ENCODE peak calls at places on chromosomes 12 and 14, in four cellular contexts. V, E, K and M are unnamed samples.

GRCh38 chr14:77582511-77582910 is 33.9 kb downstream of the SPTLC2 start:
- DNase-seq in V (no peak), E (no peak), K (no peak), M (no peak)

GRCh38 chr12:106601031-106601430 is 18.2 kb downstream of the RFX4 start:
- DNase-seq in V (no peak), E (no peak), K (peak), M (no peak)

GRCh38 chr14:88831285-88831684 is 6.8 kb downstream of the TTC8 start:
- DNase-seq in V (no peak), E (no peak), K (no peak), M (peak)

GRCh38 chr12:21656931-21657335 is 709 bp downstream of the LDHB start:
- DNase-seq in V (no peak), E (peak), K (peak), M (peak)

GRCh38 chr12:53961025-53961761 is 6.5 kb downstream of the HOXC12 start:
- DNase-seq in V (no peak), E (no peak), K (no peak), M (no peak)

GRCh38 chr12:79324571-79324970 is 366.2 kb downstream of the PAWR start:
- DNase-seq in V (no peak), E (no peak), K (no peak), M (no peak)

GRCh38 chr12:93682846-93683261 is 5.7 kb downstream of the CRADD start:
- DNase-seq in V (no peak), E (no peak), K (no peak), M (no peak)

GRCh38 chr12:115752913-115753726 is 524.4 kb downstream of the MED13L start:
- DNase-seq in V (peak), E (peak), K (peak), M (peak)

GRCh38 chr12:95625012-95625411 is 73.7 kb upstream of the USP44 start:
- DNase-seq in V (no peak), E (no peak), K (no peak), M (no peak)

GRCh38 chr12:95622879-95623278 is 71.6 kb upstream of the USP44 start:
- DNase-seq in V (no peak), E (no peak), K (no peak), M (no peak)

GRCh38 chr12:95621725-95622124 is 70.4 kb upstream of the USP44 start:
- DNase-seq in V (no peak), E (no peak), K (no peak), M (no peak)

GRCh38 chr12:95624544-95624943 is 73.3 kb upstream of the USP44 start:
- DNase-seq in V (no peak), E (no peak), K (no peak), M (no peak)

DNA sequence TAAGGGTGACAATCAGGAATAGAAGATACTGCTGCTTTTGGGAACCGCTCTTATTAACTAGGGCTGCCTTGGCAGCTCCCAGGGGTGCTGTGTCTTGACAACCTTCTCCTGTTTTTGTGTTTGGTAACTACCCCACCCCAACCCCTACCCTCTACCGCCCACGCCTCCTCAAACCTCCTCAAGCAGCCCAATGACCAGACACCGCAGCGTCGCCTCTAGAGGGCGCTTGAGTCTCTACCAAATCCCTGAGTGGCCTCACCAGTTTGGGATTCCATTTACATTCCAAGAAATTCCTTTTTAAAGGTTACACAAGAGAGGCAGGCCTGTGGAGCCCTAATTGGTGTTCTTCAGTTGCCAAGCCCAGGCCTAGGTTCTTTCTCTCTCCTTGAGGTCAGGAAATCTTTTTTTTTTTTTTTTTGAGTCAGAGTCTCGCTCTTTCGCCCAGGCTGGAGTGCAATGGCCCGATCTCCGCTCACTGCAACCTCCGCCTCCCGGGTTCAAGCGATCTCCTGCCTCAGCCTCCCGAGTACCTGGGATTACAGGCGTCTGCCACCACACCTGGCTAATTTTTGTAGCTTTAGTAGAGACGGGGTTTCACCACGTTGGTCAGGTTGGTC is 72.4 kb upstream of the USP44 start:
- DNase-seq in V (peak), E (peak), K (peak), M (peak)
- TF ChIP-seq POLR2AphosphoS5 in V (peak), E (no peak), K (no peak), M (peak)

GRCh38 chr12:30754750-30755394 is at the start of gene CAPRIN2:
- DNase-seq in V (peak), E (peak), K (peak), M (peak)

GRCh38 chr12:30752255-30752654 is 2.5 kb downstream of the CAPRIN2 start:
- DNase-seq in V (no peak), E (no peak), K (no peak), M (no peak)

GRCh38 chr12:30754383-30754749 is 385 bp downstream of the CAPRIN2 start:
- DNase-seq in V (no peak), E (no peak), K (no peak), M (no peak)

GRCh38 chr12:30753761-30754382 is 879 bp downstream of the CAPRIN2 start:
- DNase-seq in V (no peak), E (no peak), K (no peak), M (no peak)

DNA sequence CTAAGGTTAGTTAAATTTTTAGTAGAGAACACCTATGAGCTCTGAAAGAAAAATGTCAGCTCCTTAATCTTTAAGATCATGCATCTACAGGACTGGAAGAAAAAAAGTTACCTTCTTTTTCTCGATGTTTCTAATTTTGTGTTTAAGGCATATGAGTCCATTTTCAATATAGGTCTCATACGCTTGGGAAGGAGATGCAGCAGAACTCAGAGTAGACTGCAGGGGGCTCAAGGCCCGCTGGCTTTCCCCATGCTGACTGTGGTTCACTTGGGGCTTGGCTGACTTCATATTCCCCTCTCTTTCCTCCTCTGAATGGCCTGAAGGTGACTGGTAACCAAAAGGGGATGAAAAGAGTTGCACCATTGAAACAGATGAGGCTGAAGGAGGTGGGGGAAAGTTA is 1.5 kb downstream of the CAPRIN2 start:
- DNase-seq in V (no peak), E (no peak), K (peak), M (no peak)
- TF ChIP-seq CTCF in V (no peak), E (no peak), K (peak), M (no peak)

DNA sequence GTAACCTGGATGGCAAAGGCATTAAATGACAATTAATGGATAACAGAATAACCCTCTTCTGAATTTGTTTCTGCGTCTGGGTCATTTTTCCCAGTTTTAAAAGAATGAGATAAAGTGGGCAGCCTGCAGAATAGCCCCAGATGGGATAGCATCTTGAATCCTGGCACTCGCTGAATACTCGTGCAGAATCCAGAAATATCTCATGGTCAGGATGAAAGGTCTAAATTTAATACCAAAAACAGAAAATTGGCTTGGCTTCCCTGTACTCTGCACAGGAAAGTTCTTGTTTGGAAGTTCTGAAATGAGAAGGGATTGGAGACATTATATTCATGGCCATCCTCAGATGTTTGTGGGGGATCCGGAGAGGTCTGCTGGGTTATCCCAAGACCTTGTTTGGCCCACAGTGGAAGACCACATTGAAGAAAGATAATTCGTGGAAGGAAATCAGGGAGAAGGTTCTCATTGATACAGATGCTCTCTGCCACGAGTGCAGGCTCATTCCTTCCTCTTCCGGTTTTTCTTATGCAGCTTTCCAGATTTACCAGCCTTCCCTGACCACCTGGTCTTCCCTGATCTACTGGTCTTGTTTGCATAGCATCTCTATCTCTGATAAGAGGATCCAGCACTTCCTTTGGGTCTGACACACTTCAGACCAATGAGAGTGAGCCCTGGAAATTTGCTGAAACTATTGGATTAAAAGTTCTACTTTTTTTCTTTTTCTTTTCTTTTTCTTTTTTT is 6.0 kb upstream of the IFT81 start:
- DNase-seq in V (no peak), E (no peak), K (peak), M (peak)
- TF ChIP-seq POLR2AphosphoS5 in V (no peak), E (no peak), K (no peak), M (peak)

DNA sequence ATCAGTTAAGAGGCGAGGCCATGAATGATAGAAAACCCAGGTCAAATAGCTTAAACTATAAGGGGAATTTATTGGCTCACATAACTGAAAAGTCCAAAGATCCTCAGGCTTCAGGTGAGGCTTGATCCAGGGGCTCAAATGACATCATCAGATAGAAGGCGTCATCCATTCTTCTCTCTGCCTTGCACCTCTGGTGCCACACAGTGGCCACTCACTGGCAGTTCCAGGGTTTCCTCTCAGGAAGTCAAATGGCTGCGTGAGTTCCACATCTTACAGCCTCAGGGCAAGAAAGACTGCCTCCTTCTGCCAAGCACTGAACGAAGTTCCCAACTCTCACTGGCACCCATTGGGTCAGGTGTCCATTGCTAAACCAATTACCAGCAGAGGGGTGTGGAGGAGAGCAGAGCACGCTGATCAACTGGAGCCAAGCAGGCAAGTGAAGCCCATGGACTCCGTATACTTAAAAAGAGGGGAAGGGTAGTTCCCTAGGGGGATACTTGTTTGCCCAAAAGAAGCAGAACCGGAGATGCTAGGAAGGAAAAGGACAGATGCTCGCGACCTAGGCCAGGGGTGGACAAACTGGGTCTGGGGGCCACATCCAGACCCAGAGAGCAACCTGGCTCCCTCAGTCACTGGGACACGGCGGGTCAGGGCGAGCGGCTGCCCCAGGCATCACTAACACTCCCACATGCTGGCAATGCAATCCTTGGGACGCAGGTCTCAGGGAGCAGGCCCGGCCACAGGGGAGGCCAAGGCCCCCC is 69.3 kb downstream of the SERPINA3 start:
- DNase-seq in V (no peak), E (peak), K (peak), M (peak)
- TF ChIP-seq CTCF in V (peak), E (peak), K (peak), M (no peak)

DNA sequence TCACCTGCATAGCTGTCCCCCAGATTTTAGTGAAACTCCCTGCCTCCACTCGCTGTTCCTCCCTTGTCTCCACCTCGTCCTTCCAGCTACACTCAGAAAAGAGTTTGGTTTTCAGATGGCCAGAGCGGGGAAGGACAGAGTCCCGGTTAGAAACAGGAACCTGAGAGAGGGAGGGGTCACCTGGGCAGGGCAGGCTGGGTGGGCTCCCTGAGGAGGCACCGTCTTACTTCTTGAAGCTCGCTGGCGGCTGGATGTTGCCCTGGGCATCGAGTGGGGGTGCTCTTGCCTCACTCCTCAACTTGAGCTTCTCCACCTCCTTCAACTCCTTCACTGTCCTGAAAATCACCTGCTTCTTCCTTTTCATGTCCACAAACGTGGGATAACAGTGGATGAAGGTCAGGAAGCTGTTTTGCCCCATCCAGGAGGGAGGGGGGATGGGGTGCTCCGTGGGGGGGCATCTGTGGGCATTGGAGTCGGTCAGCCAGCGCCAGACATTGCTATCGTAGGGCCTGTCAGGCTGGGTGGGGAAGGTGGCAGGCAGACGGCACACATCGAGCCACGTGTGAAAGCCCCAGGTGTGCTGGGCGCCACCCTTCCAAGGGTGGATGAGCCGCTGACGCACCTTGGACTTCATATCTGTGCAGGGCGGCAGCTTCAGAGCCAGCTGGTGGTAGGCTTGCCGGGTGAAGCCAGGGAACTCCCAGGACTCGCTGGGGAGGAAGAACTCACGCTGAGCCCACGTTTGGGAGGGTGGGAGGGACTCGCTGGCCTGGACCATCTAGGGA is 2.0 kb downstream of the TEX52 start:
- DNase-seq in V (no peak), E (no peak), K (no peak), M (no peak)
- TF ChIP-seq POLR2AphosphoS5 in V (no peak), E (no peak), K (no peak), M (no peak)

GRCh38 chr12:45257185-45257585 is 41.3 kb downstream of the ANO6 start:
- DNase-seq in V (no peak), E (peak), K (no peak), M (no peak)
- TF ChIP-seq CTCF in V (no peak), E (no peak), K (no peak), M (no peak)

GRCh38 chr12:132641811-132642650 is 23.5 kb downstream of the P2RX2 start:
- DNase-seq in V (no peak), E (no peak), K (no peak), M (no peak)

GRCh38 chr12:132637811-132638210 is 19.2 kb downstream of the P2RX2 start:
- DNase-seq in V (no peak), E (no peak), K (no peak), M (no peak)

GRCh38 chr12:132640936-132641335 is 22.4 kb downstream of the P2RX2 start:
- DNase-seq in V (no peak), E (no peak), K (no peak), M (no peak)

GRCh38 chr12:132639996-132640520 is 21.5 kb downstream of the P2RX2 start:
- DNase-seq in V (no peak), E (no peak), K (no peak), M (no peak)

GRCh38 chr12:132638541-132639408 is 20.2 kb downstream of the P2RX2 start:
- DNase-seq in V (no peak), E (no peak), K (no peak), M (no peak)
- TF ChIP-seq POLR2AphosphoS5 in V (no peak), E (no peak), K (no peak), M (no peak)

GRCh38 chr12:127292736-127293135 is 974.2 kb upstream of the TMEM132C start:
- DNase-seq in V (no peak), E (no peak), K (no peak), M (no peak)

GRCh38 chr12:127296591-127296990 is 970.4 kb upstream of the TMEM132C start:
- DNase-seq in V (no peak), E (no peak), K (no peak), M (no peak)

GRCh38 chr12:127295630-127296029 is 971.3 kb upstream of the TMEM132C start:
- DNase-seq in V (no peak), E (no peak), K (no peak), M (no peak)

GRCh38 chr12:127294651-127295205 is 972.2 kb upstream of the TMEM132C start:
- DNase-seq in V (no peak), E (no peak), K (no peak), M (no peak)

GRCh38 chr12:127293507-127294310 is 973.3 kb upstream of the TMEM132C start:
- DNase-seq in V (no peak), E (peak), K (peak), M (peak)
- TF ChIP-seq CTCF in V (peak), E (peak), K (peak), M (peak)

GRCh38 chr12:55845349-55845748 is 2.6 kb upstream of the MMP19 start:
- DNase-seq in V (no peak), E (no peak), K (no peak), M (no peak)

GRCh38 chr12:55847603-55848329 is 5.0 kb upstream of the MMP19 start:
- DNase-seq in V (no peak), E (peak), K (peak), M (peak)

GRCh38 chr12:55849616-55850015 is 6.9 kb upstream of the MMP19 start:
- DNase-seq in V (no peak), E (no peak), K (no peak), M (no peak)

GRCh38 chr12:55845785-55846496 is 3.2 kb upstream of the MMP19 start:
- DNase-seq in V (no peak), E (no peak), K (no peak), M (no peak)

DNA sequence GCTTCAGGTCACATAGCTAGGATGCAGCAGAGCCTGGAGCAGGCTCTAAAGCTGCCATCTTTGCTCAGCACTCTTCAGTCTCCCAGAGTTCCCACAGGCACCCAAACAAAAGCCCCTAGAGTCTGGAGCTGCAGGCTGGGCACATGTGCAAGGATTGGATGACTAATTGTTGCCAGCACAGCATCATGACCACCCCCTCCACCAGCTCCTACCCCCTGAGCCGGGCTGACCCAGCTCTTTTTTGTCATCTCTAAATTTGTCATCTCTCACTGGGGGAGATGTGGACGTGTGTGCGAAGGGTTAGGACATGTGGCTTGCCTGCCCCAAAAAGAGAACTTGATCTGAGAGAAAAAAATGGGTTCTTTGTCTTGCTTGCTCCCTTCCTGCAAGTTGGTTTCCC is 4.3 kb upstream of the MMP19 start:
- DNase-seq in V (no peak), E (peak), K (no peak), M (no peak)
- TF ChIP-seq POLR2AphosphoS5 in V (no peak), E (no peak), K (no peak), M (no peak)

DNA sequence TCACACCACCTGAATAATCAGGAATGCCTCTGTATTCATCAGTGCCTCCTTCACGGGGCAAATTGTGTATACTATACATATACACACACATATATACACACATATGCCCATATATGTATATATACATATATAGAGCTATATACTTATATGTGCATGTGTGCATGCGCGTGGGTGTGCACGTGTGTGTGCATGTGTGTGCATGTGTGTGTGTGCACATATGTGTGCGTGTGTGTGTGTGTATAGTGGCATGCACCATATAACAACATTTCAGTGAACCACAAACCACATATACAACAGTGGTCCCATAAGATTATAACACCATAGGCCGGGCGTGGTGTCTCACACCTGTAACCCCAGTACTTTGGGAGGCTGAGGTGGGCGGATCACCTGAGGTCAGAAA is 35.7 kb downstream of the CFL2 start:
- DNase-seq in V (no peak), E (no peak), K (no peak), M (no peak)
- TF ChIP-seq CTCF in V (no peak), E (no peak), K (no peak), M (no peak)